ENCODE peak calls at places on chromosome 17, in nine cellular contexts. S is sigmoid colon, C is stomach, U is K562, Y is HL-60, G is GM12878, L is suprapubic skin, H is transverse colon, K is SK-N-SH. F is an unnamed sample.

GRCh38 chr17:34499576-34499975 is 79.8 kb upstream of the TMEM132E start:
- DNase-seq in S (no peak), G (no peak), Y (peak; percentile 9), K (no peak), H (no peak), L (peak; percentile 2), U (peak; percentile 14), C (no peak), F (no peak)

GRCh38 chr17:74427763-74428153 is 4.1 kb upstream of the GPRC5C start:
- DNase-seq in K (no peak), C (no peak), Y (no peak), U (no peak), S (no peak), H (no peak), L (no peak), G (no peak), F (no peak)

GRCh38 chr17:56903560-56903959 is 10.3 kb downstream of the TRIM25 start:
- DNase-seq in K (no peak), C (no peak), H (no peak), S (no peak), Y (no peak), L (no peak), U (no peak), G (no peak), F (no peak)

GRCh38 chr17:17363638-17364337 is 60.6 kb downstream of the NT5M start:
- DNase-seq in U (no peak), Y (no peak), G (no peak), K (peak; percentile 16), C (no peak), S (peak; percentile 44), H (peak; percentile 41), L (peak; percentile 61), F (no peak)

GRCh38 chr17:73369126-73369525 is 57.3 kb upstream of the CDC42EP4 start:
- DNase-seq in H (no peak), Y (peak; percentile 70), C (peak; percentile 31), K (peak; percentile 71), U (no peak), G (no peak), L (no peak), S (no peak), F (no peak)

GRCh38 chr17:36849871-36850348 is 87.4 kb upstream of the LHX1 start:
- DNase-seq in U (peak; percentile 57), H (no peak), C (no peak), G (peak; percentile 49), K (no peak), Y (no peak), L (no peak), S (no peak), F (no peak)

GRCh38 chr17:39632153-39632941 is 4.6 kb upstream of the STARD3 start:
- DNase-seq in L (no peak), U (no peak), S (peak; percentile 72), G (no peak), Y (peak; percentile 79), C (peak; percentile 60), H (peak; percentile 93), K (no peak), F (no peak)

GRCh38 chr17:34378664-34379101 is 15.7 kb upstream of the CCL1 start:
- DNase-seq in U (no peak), H (peak; percentile 28), L (no peak), K (no peak), S (no peak), C (no peak), Y (peak; percentile 75), G (peak; percentile 76), F (no peak)

GRCh38 chr17:60640503-60640902 is 37.1 kb upstream of the BCAS3 start:
- DNase-seq in U (no peak), G (no peak), Y (no peak), S (no peak), K (no peak), C (no peak), L (no peak), H (no peak), F (no peak)

GRCh38 chr17:70100983-70101382 is 26.0 kb downstream of the KCNJ16 start:
- DNase-seq in S (no peak), G (no peak), C (no peak), K (peak; percentile 11), L (no peak), U (no peak), Y (no peak), H (no peak), F (no peak)

GRCh38 chr17:68305132-68305531 is 13.8 kb downstream of the ARSG start:
- DNase-seq in G (no peak), C (no peak), K (no peak), L (no peak), Y (no peak), S (no peak), H (no peak), U (no peak), F (no peak)

GRCh38 chr17:47063475-47063874 is 84.4 kb upstream of the RPRML start:
- DNase-seq in K (no peak), Y (no peak), U (no peak), C (no peak), S (no peak), G (no peak), L (no peak), H (no peak), F (no peak)

GRCh38 chr17:47064684-47065083 is 85.6 kb upstream of the RPRML start:
- DNase-seq in Y (no peak), K (no peak), H (no peak), G (no peak), S (no peak), L (no peak), C (no peak), U (no peak), F (no peak)

GRCh38 chr17:47066095-47066494 is 87.0 kb upstream of the RPRML start:
- DNase-seq in H (no peak), S (no peak), U (no peak), Y (no peak), C (no peak), L (no peak), G (no peak), K (no peak), F (no peak)

GRCh38 chr17:47072881-47073280 is 93.8 kb upstream of the RPRML start:
- DNase-seq in U (no peak), K (peak; percentile 63), G (no peak), L (no peak), S (no peak), H (no peak), Y (peak; percentile 57), C (no peak), F (no peak)

GRCh38 chr17:47066841-47067682 is 88.0 kb upstream of the RPRML start:
- DNase-seq in H (peak; percentile 79), Y (peak; percentile 91), L (peak; percentile 87), G (peak; percentile 55), U (peak; percentile 96), K (peak; percentile 99), C (peak; percentile 73), S (peak; percentile 89), F (no peak)
- TF ChIP-seq POLR2AphosphoS5 in H (no peak), Y (peak; percentile 99), L (no peak), G (peak; percentile 94), U (peak; percentile 95), K (peak; percentile 99), C (peak; percentile 17), S (peak; percentile 80), F (no peak)

GRCh38 chr17:10683853-10684252 is 13.5 kb downstream of the SCO1 start:
- DNase-seq in S (no peak), Y (no peak), H (no peak), U (no peak), C (no peak), L (no peak), G (no peak), K (peak; percentile 46), F (no peak)
- TF ChIP-seq CTCF in S (peak; percentile 18), Y (peak; percentile 4), H (peak; percentile 39), U (peak; percentile 37), C (no peak), L (no peak), G (peak; percentile 61), K (peak; percentile 68), F (no peak)

GRCh38 chr17:76537578-76538280 is at the start of gene CYGB:
- DNase-seq in K (peak; percentile 91), G (no peak), S (no peak), L (no peak), U (no peak), Y (no peak), H (no peak), C (no peak), F (no peak)

GRCh38 chr17:76536511-76537287 is 810 bp downstream of the CYGB start:
- DNase-seq in S (no peak), Y (no peak), L (no peak), K (peak; percentile 48), H (no peak), G (no peak), C (no peak), U (no peak), F (no peak)

GRCh38 chr17:76534831-76535732 is 2.4 kb downstream of the CYGB start:
- DNase-seq in S (no peak), L (no peak), C (no peak), H (no peak), U (no peak), Y (no peak), K (peak; percentile 26), G (no peak), F (no peak)

GRCh38 chr17:76537288-76537577 is 276 bp downstream of the CYGB start:
- DNase-seq in Y (no peak), S (no peak), L (no peak), U (no peak), C (peak; percentile 52), K (peak; percentile 87), G (no peak), H (no peak), F (no peak)

GRCh38 chr17:76535788-76536510 is 1.6 kb downstream of the CYGB start:
- DNase-seq in U (no peak), Y (no peak), L (no peak), G (no peak), S (no peak), H (no peak), K (peak; percentile 37), C (no peak), F (no peak)
- H3K4me3 ChIP-seq in U (no peak overlapping the region), Y (no peak overlapping the region), L (no peak overlapping the region), G (no peak overlapping the region), S (no peak overlapping the region), H (no peak overlapping the region), K (peak overlapping the region; percentile 54), C (peak overlapping the region; percentile 46), F (no peak overlapping the region)

GRCh38 chr17:4233668-4234258 is 30.0 kb downstream of the ANKFY1 start:
- DNase-seq in L (no peak), K (no peak), C (no peak), S (peak; percentile 85), U (no peak), Y (no peak), H (peak; percentile 42), G (no peak), F (no peak)

GRCh38 chr17:4234406-4234805 is 29.4 kb downstream of the ANKFY1 start:
- DNase-seq in S (no peak), U (no peak), G (no peak), L (no peak), C (no peak), H (no peak), K (no peak), Y (no peak), F (no peak)

GRCh38 chr17:4230142-4230541 is 33.6 kb downstream of the ANKFY1 start:
- DNase-seq in H (peak; percentile 34), C (no peak), L (no peak), K (no peak), Y (no peak), U (no peak), G (no peak), S (peak; percentile 91), F (no peak)

GRCh38 chr17:4229627-4230026 is 34.2 kb downstream of the ANKFY1 start:
- DNase-seq in S (peak; percentile 87), C (no peak), Y (no peak), G (no peak), U (no peak), H (peak; percentile 33), K (no peak), L (peak; percentile 76), F (no peak)

GRCh38 chr17:4232168-4232813 is 31.5 kb downstream of the ANKFY1 start:
- DNase-seq in G (no peak), C (no peak), S (no peak), H (no peak), Y (no peak), L (no peak), U (no peak), K (no peak), F (no peak)
- TF ChIP-seq POLR2AphosphoS5 in G (no peak), C (no peak), S (no peak), H (no peak), Y (no peak), L (no peak), U (no peak), K (no peak), F (no peak)

F was measured in vagina.